ENCODE peak calls at places on chromosomes 7 and 10, in ten cellular contexts. X is ascending aorta, K is AG04450, Y is neural crest cell, O is breast epithelium, I is mucosa of descending colon, H is astrocyte of the spinal cord, A is kidney epithelial cell, B is epithelial cell of proximal tubule, S is brain microvascular endothelial cell. V is an unnamed sample.

GRCh38 chr10:35795131-35795819 is 153.2 kb upstream of the FZD8 start:
- DNase-seq in X (no peak), K (no peak), Y (no peak), O (no peak), I (no peak), H (peak; percentile 77), A (no peak), B (no peak), S (peak; percentile 36), V (no peak)

GRCh38 chr10:129690248-129691070 is 223.4 kb downstream of the MGMT start:
- DNase-seq in X (no peak), K (no peak), Y (no peak), O (no peak), I (no peak), H (no peak), A (peak; percentile 25), B (peak; percentile 13), S (no peak), V (no peak)

GRCh38 chr7:155538293-155538692 is 8.1 kb downstream of the CNPY1 start:
- DNase-seq in X (no peak), K (no peak), Y (peak; percentile 20), O (no peak), I (no peak), H (no peak), A (no peak), B (no peak), S (no peak), V (no peak)

GRCh38 chr7:38428040-38428439 is 154.6 kb upstream of the TARP start:
- DNase-seq in X (no peak), K (no peak), Y (no peak), O (no peak), I (no peak), H (no peak), A (no peak), B (no peak), S (no peak), V (no peak)

GRCh38 chr10:43913676-43914235 is 265.1 kb upstream of the ZNF32 start:
- DNase-seq in X (no peak), K (no peak), Y (no peak), O (no peak), I (no peak), H (no peak), A (no peak), B (no peak), S (no peak), V (no peak)

GRCh38 chr10:93541402-93542357 is 24.8 kb upstream of the FFAR4 start:
- DNase-seq in X (no peak), K (no peak), Y (peak; percentile 51), O (no peak), I (peak; percentile 60), H (peak; percentile 29), A (no peak), B (no peak), S (peak; percentile 27), V (no peak)

GRCh38 chr10:127522298-127522697 is 26.8 kb upstream of the NPS start:
- DNase-seq in X (no peak), K (no peak), Y (no peak), O (no peak), I (no peak), H (no peak), A (no peak), B (no peak), S (no peak), V (no peak)

GRCh38 chr7:25854608-25855497 is 297.1 kb upstream of the NFE2L3 start:
- DNase-seq in X (peak; percentile 31), K (peak; percentile 99), Y (peak; percentile 63), O (no peak), I (peak; percentile 71), H (peak; percentile 97), A (peak; percentile 100), B (peak; percentile 99), S (peak; percentile 99), V (no peak)

GRCh38 chr10:47388879-47389278 is 4.8 kb upstream of the ZNF488 start:
- DNase-seq in X (no peak), K (no peak), Y (no peak), O (no peak), I (no peak), H (no peak), A (no peak), B (no peak), S (no peak), V (no peak)

GRCh38 chr7:80070391-80070790 is 64.2 kb upstream of the GNAI1 start:
- DNase-seq in X (no peak), K (no peak), Y (no peak), O (no peak), I (no peak), H (no peak), A (no peak), B (no peak), S (no peak), V (no peak)

GRCh38 chr7:137836113-137836509 is 10.7 kb downstream of the DGKI start:
- DNase-seq in X (no peak), K (no peak), Y (no peak), O (no peak), I (no peak), H (peak; percentile 48), A (no peak), B (no peak), S (no peak), V (no peak)

GRCh38 chr7:4799508-4800268 is 24.3 kb downstream of the AP5Z1 start:
- DNase-seq in X (no peak), K (no peak), Y (no peak), O (no peak), I (peak; percentile 46), H (no peak), A (no peak), B (no peak), S (no peak), V (no peak)

GRCh38 chr7:111788426-111788825 is 226.1 kb upstream of the IMMP2L start:
- DNase-seq in X (no peak), K (no peak), Y (no peak), O (no peak), I (no peak), H (no peak), A (no peak), B (no peak), S (no peak), V (no peak)

GRCh38 chr7:73802459-73802858 is 28.3 kb upstream of the CLDN4 start:
- DNase-seq in X (no peak), K (no peak), Y (no peak), O (no peak), I (no peak), H (no peak), A (no peak), B (no peak), S (no peak), V (no peak)

GRCh38 chr10:27661511-27662286 is 83.9 kb downstream of the MKX start:
- DNase-seq in X (no peak), K (no peak), Y (no peak), O (no peak), I (no peak), H (peak; percentile 16), A (no peak), B (no peak), S (no peak), V (no peak)

GRCh38 chr10:5564537-5565204 is 39.9 kb downstream of the CALML3 start:
- DNase-seq in X (no peak), K (no peak), Y (no peak), O (peak; percentile 37), I (no peak), H (no peak), A (no peak), B (no peak), S (no peak), V (no peak)
- TF ChIP-seq CTCF in X (no peak), K (no peak), Y (no peak), O (no peak), I (no peak), H (no peak), A (no peak), B (no peak), S (no peak), V (no peak)

GRCh38 chr7:51189777-51190176 is 126.8 kb downstream of the COBL start:
- DNase-seq in X (no peak), K (no peak), Y (no peak), O (no peak), I (no peak), H (no peak), A (no peak), B (no peak), S (no peak), V (no peak)

GRCh38 chr7:51186531-51186930 is 130.1 kb downstream of the COBL start:
- DNase-seq in X (no peak), K (no peak), Y (no peak), O (no peak), I (no peak), H (no peak), A (no peak), B (no peak), S (peak; percentile 37), V (no peak)

GRCh38 chr7:51190950-51191349 is 125.7 kb downstream of the COBL start:
- DNase-seq in X (no peak), K (no peak), Y (no peak), O (no peak), I (no peak), H (no peak), A (no peak), B (no peak), S (no peak), V (no peak)

GRCh38 chr7:51188987-51189386 is 127.6 kb downstream of the COBL start:
- DNase-seq in X (no peak), K (no peak), Y (no peak), O (no peak), I (no peak), H (no peak), A (no peak), B (no peak), S (no peak), V (no peak)

DNA sequence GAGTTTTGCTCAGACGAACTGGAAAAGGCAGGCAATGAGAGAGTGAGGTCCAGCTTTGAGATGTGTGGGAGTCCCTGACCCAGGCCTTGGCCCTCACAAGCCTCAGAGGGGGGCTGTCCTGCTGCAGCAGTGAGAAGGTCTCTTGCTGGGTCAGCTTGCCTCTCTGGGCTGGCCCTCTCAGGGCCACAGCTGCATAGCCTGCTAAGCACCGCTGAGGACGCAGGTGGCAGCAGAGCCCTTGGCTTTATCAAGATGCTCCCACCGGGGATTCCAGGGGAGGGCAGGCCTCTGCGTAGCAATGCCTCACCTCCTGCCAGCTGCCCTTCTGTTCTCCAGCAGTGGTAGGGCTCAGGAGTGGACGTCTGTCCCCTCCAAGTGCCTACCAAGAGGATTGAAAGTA is 128.7 kb downstream of the COBL start:
- DNase-seq in X (no peak), K (no peak), Y (peak; percentile 28), O (no peak), I (no peak), H (no peak), A (no peak), B (no peak), S (no peak), V (no peak)
- TF ChIP-seq CTCF in X (no peak), K (no peak), Y (peak; percentile 49), O (no peak), I (no peak), H (no peak), A (peak; percentile 34), B (peak; percentile 35), S (peak; percentile 46), V (no peak)

GRCh38 chr10:125656523-125656922 is 26.4 kb downstream of the TEX36 start:
- DNase-seq in X (no peak), K (no peak), Y (no peak), O (no peak), I (no peak), H (no peak), A (no peak), B (no peak), S (no peak), V (no peak)
- TF ChIP-seq CTCF in X (no peak), K (no peak), Y (no peak), O (no peak), I (no peak), H (no peak), A (no peak), B (no peak), S (no peak), V (no peak)

GRCh38 chr10:3476186-3476585 is 303.6 kb upstream of the PITRM1 start:
- DNase-seq in X (no peak), K (no peak), Y (no peak), O (no peak), I (no peak), H (peak; percentile 42), A (no peak), B (no peak), S (peak; percentile 22), V (no peak)
- TF ChIP-seq CTCF in X (no peak), K (no peak), Y (no peak), O (no peak), I (no peak), H (peak; percentile 6), A (no peak), B (no peak), S (peak; percentile 22), V (no peak)

V was measured in omental fat pad.